ENCODE peak calls at places on chromosomes 4 and X, in ten cellular contexts. J is lower lobe of right lung, Z is caudate nucleus, M is heart right ventricle, T is stomach, F is AG08395, I is ascending aorta, G is HFFc6, C is left colon, N is EH. E is an unnamed sample.

GRCh38 chrX:134239016-134239415 is 2.0 kb downstream of the CCDC160 start:
- DNase-seq in J (no peak), Z (no peak), M (no peak), T (no peak), F (no peak), I (no peak), G (no peak), C (no peak), N (no peak), E (no peak)

GRCh38 chr4:57094482-57095223 is 15.5 kb downstream of the IGFBP7 start:
- DNase-seq in J (no peak), Z (no peak), M (no peak), T (no peak), F (peak), I (no peak), G (peak), C (no peak), N (peak), E (no peak)

GRCh38 chr4:20462426-20463175 is 210.9 kb downstream of the SLIT2 start:
- DNase-seq in J (no peak), Z (no peak), M (no peak), T (no peak), F (no peak), I (no peak), G (no peak), C (no peak), N (peak), E (no peak)

GRCh38 chr4:17447675-17448298 is 64.1 kb downstream of the QDPR start:
- DNase-seq in J (no peak), Z (peak), M (peak), T (peak), F (peak), I (no peak), G (peak), C (peak), N (peak), E (no peak)

GRCh38 chrX:141904262-141904661 is 568 bp downstream of the MAGEC1 start:
- DNase-seq in J (no peak), Z (no peak), M (no peak), T (no peak), F (no peak), I (no peak), G (no peak), C (no peak), N (no peak), E (no peak)

GRCh38 chrX:9670136-9670905 is 95.3 kb downstream of the GPR143 start:
- DNase-seq in J (no peak), Z (no peak), M (no peak), T (no peak), F (no peak), I (no peak), G (peak), C (no peak), N (peak), E (no peak)

GRCh38 chr4:52477191-52477590 is 181.9 kb downstream of the USP46 start:
- DNase-seq in J (no peak), Z (peak), M (no peak), T (no peak), F (no peak), I (no peak), G (no peak), C (no peak), N (no peak), E (no peak)

GRCh38 chr4:117784266-117784665 is 250.0 kb upstream of the NDST3 start:
- DNase-seq in J (no peak), Z (no peak), M (no peak), T (no peak), F (no peak), I (no peak), G (no peak), C (no peak), N (no peak), E (no peak)

GRCh38 chr4:104491826-104492771 is 2.6 kb downstream of the CXXC4 start:
- DNase-seq in J (no peak), Z (no peak), M (no peak), T (no peak), F (no peak), I (no peak), G (no peak), C (peak), N (peak), E (no peak)

GRCh38 chr4:130359537-130359936 is 1263.6 kb downstream of the C4orf33 start:
- DNase-seq in J (no peak), Z (no peak), M (no peak), T (no peak), F (peak), I (no peak), G (peak), C (no peak), N (peak), E (no peak)

GRCh38 chr4:7772708-7773385 is 166.8 kb downstream of the AFAP1 start:
- DNase-seq in J (no peak), Z (no peak), M (peak), T (peak), F (peak), I (no peak), G (no peak), C (peak), N (peak), E (no peak)

E was measured in esophagus squamous epithelium.